ENCODE peak calls at places on chromosomes 11 and 22, in four cellular contexts. One of them, this sample, is unnamed.

GRCh38 chr11:2447951-2448650 is 3.3 kb downstream of the KCNQ1 start:
- DNase-seq in fibroblast of lung: no peak
- DNase-seq in GM23338: no peak
- DNase-seq in neural progenitor cell: no peak
- DNase-seq in this sample: no peak

GRCh38 chr11:5992604-5993251 is 5.9 kb upstream of the OR52L1 start:
- DNase-seq in fibroblast of lung: peak
- DNase-seq in GM23338: peak
- DNase-seq in neural progenitor cell: peak
- DNase-seq in this sample: peak

GRCh38 chr11:132943737-132944556 is 588.4 kb downstream of the OPCML start:
- DNase-seq in fibroblast of lung: no peak
- DNase-seq in GM23338: peak
- DNase-seq in neural progenitor cell: peak
- DNase-seq in this sample: no peak

GRCh38 chr11:17593466-17594245 is 46.6 kb downstream of the OTOG start:
- DNase-seq in fibroblast of lung: no peak
- DNase-seq in GM23338: no peak
- DNase-seq in neural progenitor cell: no peak
- DNase-seq in this sample: no peak

GRCh38 chr11:125407046-125407445 is 89.0 kb downstream of the FEZ1 start:
- DNase-seq in fibroblast of lung: no peak
- DNase-seq in GM23338: no peak
- DNase-seq in neural progenitor cell: no peak
- DNase-seq in this sample: peak

GRCh38 chr22:46104881-46105493 is 45.3 kb upstream of the PPARA start:
- DNase-seq in fibroblast of lung: no peak
- DNase-seq in GM23338: no peak
- DNase-seq in neural progenitor cell: no peak
- DNase-seq in this sample: no peak

GRCh38 chr11:11998091-11998781 is 10.2 kb downstream of the DKK3 start:
- DNase-seq in fibroblast of lung: peak
- DNase-seq in GM23338: no peak
- DNase-seq in neural progenitor cell: no peak
- DNase-seq in this sample: peak

GRCh38 chr11:2898366-2899079 is 12.9 kb upstream of the CDKN1C start:
- DNase-seq in fibroblast of lung: peak
- DNase-seq in GM23338: no peak
- DNase-seq in neural progenitor cell: no peak
- DNase-seq in this sample: peak

GRCh38 chr11:121425818-121426217 is 26.3 kb upstream of the SORL1 start:
- DNase-seq in fibroblast of lung: no peak
- DNase-seq in GM23338: no peak
- DNase-seq in neural progenitor cell: no peak
- DNase-seq in this sample: no peak

GRCh38 chr11:121422675-121423074 is 29.4 kb upstream of the SORL1 start:
- DNase-seq in fibroblast of lung: no peak
- DNase-seq in GM23338: no peak
- DNase-seq in neural progenitor cell: no peak
- DNase-seq in this sample: no peak

GRCh38 chr11:121431820-121432526 is 20.1 kb upstream of the SORL1 start:
- DNase-seq in fibroblast of lung: no peak
- DNase-seq in GM23338: no peak
- DNase-seq in neural progenitor cell: no peak
- DNase-seq in this sample: no peak

GRCh38 chr11:121429556-121429955 is 22.6 kb upstream of the SORL1 start:
- DNase-seq in fibroblast of lung: no peak
- DNase-seq in GM23338: no peak
- DNase-seq in neural progenitor cell: no peak
- DNase-seq in this sample: no peak

GRCh38 chr11:121426476-121427454 is 25.3 kb upstream of the SORL1 start:
- DNase-seq in fibroblast of lung: no peak
- DNase-seq in GM23338: peak
- DNase-seq in neural progenitor cell: peak
- DNase-seq in this sample: peak
- TF ChIP-seq EZH2 in fibroblast of lung: peak
- TF ChIP-seq EZH2 in GM23338: no peak
- TF ChIP-seq EZH2 in neural progenitor cell: no peak
- TF ChIP-seq EZH2 in this sample: no peak

GRCh38 chr11:65575568-65576231 is at the start of gene EHBP1L1:
- DNase-seq in fibroblast of lung: peak
- DNase-seq in GM23338: peak
- DNase-seq in neural progenitor cell: peak
- DNase-seq in this sample: peak
- TF ChIP-seq EZH2 in fibroblast of lung: no peak
- TF ChIP-seq EZH2 in GM23338: no peak
- TF ChIP-seq EZH2 in neural progenitor cell: peak
- TF ChIP-seq EZH2 in this sample: no peak

GRCh38 chr11:85752201-85752889 is 58.6 kb downstream of the SYTL2 start:
- DNase-seq in fibroblast of lung: no peak
- DNase-seq in GM23338: no peak
- DNase-seq in neural progenitor cell: no peak
- DNase-seq in this sample: no peak
- TF ChIP-seq EZH2 in fibroblast of lung: no peak
- TF ChIP-seq EZH2 in GM23338: no peak
- TF ChIP-seq EZH2 in neural progenitor cell: no peak
- TF ChIP-seq EZH2 in this sample: no peak

GRCh38 chr11:123429851-123430735 is at the start of gene GRAMD1B:
- DNase-seq in fibroblast of lung: peak
- DNase-seq in GM23338: peak
- DNase-seq in neural progenitor cell: peak
- DNase-seq in this sample: peak
- TF ChIP-seq EZH2 in fibroblast of lung: no peak
- TF ChIP-seq EZH2 in GM23338: no peak
- TF ChIP-seq EZH2 in neural progenitor cell: no peak
- TF ChIP-seq EZH2 in this sample: no peak

GRCh38 chr22:43892183-43892894 is 526 bp upstream of the PNPLA5 start:
- DNase-seq in fibroblast of lung: no peak
- DNase-seq in GM23338: peak
- DNase-seq in neural progenitor cell: no peak
- DNase-seq in this sample: no peak
- TF ChIP-seq EZH2 in fibroblast of lung: peak
- TF ChIP-seq EZH2 in GM23338: no peak
- TF ChIP-seq EZH2 in neural progenitor cell: no peak
- TF ChIP-seq EZH2 in this sample: no peak

DNA sequence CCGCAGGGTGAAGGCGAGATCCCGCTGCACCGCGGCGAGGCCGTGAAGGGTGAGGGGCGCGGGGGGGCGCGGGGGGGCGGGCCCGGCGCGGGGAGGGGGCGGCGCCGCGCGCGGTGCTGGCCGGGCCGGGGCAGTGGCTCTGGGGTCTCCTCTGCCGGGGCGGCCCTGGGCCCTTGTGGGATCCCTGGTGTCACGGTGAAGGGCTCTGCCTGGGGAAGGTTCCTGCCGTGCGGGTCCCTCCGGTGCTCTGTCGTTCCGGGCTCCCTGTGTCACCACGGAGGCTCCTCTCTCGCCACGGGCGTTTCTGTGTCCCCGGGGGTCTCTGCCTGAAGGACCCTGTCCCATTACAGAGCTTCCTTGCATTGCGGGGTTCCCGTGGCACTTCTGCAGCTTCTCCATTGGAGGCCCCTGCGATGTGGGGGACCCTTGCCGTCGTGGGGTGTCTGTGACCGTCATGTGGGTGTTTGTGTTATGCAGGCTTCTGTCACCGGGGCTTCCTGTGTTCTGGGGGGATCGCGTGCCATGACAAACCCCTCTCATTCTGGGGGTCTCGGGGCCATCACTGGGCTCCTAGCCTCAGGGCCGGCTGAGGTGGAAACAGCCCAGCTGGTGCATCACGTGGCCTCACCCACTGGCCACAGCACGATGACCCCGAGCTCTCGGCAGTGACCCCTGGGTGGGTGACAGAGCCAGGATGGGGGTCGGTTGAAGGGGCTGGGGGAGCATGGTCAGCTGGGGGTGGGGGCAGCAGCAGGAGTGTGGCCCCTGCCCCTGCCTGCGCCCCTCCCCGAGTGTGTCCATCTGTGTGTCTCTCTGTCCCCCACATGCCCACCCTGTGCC is 25.3 kb downstream of the SHANK3 start:
- DNase-seq in fibroblast of lung: no peak
- DNase-seq in GM23338: no peak
- DNase-seq in neural progenitor cell: no peak
- DNase-seq in this sample: no peak
- TF ChIP-seq EZH2 in fibroblast of lung: peak
- TF ChIP-seq EZH2 in GM23338: peak
- TF ChIP-seq EZH2 in neural progenitor cell: peak
- TF ChIP-seq EZH2 in this sample: no peak

GRCh38 chr11:64382586-64382985 is 23.6 kb downstream of the RPS6KA4 start:
- DNase-seq in fibroblast of lung: no peak
- DNase-seq in GM23338: no peak
- DNase-seq in neural progenitor cell: no peak
- DNase-seq in this sample: no peak

GRCh38 chr11:64379160-64379559 is 20.2 kb downstream of the RPS6KA4 start:
- DNase-seq in fibroblast of lung: no peak
- DNase-seq in GM23338: no peak
- DNase-seq in neural progenitor cell: no peak
- DNase-seq in this sample: no peak

GRCh38 chr11:64381350-64381749 is 22.4 kb downstream of the RPS6KA4 start:
- DNase-seq in fibroblast of lung: no peak
- DNase-seq in GM23338: no peak
- DNase-seq in neural progenitor cell: no peak
- DNase-seq in this sample: no peak

GRCh38 chr11:64378335-64378884 is 19.4 kb downstream of the RPS6KA4 start:
- DNase-seq in fibroblast of lung: peak
- DNase-seq in GM23338: no peak
- DNase-seq in neural progenitor cell: no peak
- DNase-seq in this sample: peak

DNA sequence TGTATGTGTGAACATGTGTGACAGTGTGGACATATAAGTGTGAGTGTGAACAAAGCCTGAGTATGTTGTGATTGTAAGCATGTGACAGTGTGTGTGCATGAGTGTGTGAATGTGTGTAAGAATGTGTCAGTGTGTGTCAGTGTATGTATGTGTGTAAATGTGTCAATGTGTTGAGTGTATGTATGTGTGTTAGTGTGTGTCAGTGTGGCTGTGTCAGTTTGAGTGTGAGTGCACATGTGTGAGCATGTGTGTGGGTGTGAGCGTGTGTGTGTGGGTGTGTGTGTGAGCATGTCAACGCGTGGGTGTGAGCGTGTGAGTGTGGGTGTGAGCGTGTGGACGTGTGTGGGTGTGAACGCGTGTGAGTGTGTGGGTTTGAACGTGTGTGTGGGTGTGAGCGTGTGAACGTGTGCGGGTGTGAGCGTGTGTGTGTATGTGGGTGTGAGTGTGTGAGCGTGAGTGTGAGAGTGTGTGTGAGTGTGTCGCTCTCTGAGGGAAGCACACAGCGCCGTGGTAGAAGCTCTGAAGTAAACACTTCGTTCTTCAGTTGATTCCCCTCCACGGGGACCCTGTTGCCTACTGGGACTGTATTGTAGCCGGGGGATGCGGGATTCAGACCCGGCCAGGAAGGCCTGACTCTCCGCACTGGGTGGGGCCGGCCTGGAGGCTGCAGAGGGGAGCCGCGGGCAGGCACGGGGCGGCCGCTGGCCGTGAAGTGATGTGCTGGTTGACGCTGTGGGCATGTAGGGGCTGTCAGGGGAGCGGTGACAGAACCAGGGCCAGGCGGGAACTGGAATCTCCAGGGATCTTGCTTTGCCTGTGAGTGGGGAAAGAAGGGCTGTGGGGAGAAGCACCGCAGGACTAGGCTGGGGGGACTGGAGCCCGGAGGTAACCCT is 21.1 kb downstream of the RPS6KA4 start:
- DNase-seq in fibroblast of lung: no peak
- DNase-seq in GM23338: peak
- DNase-seq in neural progenitor cell: no peak
- DNase-seq in this sample: no peak
- TF ChIP-seq EZH2 in fibroblast of lung: no peak
- TF ChIP-seq EZH2 in GM23338: no peak
- TF ChIP-seq EZH2 in neural progenitor cell: no peak
- TF ChIP-seq EZH2 in this sample: no peak

GRCh38 chr11:36312593-36312990 is 16.5 kb downstream of the PRR5L start:
- DNase-seq in fibroblast of lung: peak
- DNase-seq in GM23338: no peak
- DNase-seq in neural progenitor cell: no peak
- DNase-seq in this sample: peak

GRCh38 chr11:36313073-36313472 is 17.0 kb downstream of the PRR5L start:
- DNase-seq in fibroblast of lung: no peak
- DNase-seq in GM23338: no peak
- DNase-seq in neural progenitor cell: no peak
- DNase-seq in this sample: no peak

GRCh38 chr11:36313750-36314500 is 17.8 kb downstream of the PRR5L start:
- DNase-seq in fibroblast of lung: no peak
- DNase-seq in GM23338: no peak
- DNase-seq in neural progenitor cell: no peak
- DNase-seq in this sample: no peak

GRCh38 chr11:36309779-36310178 is 13.7 kb downstream of the PRR5L start:
- DNase-seq in fibroblast of lung: no peak
- DNase-seq in GM23338: no peak
- DNase-seq in neural progenitor cell: no peak
- DNase-seq in this sample: no peak

GRCh38 chr11:36311926-36312592 is 16.0 kb downstream of the PRR5L start:
- DNase-seq in fibroblast of lung: no peak
- DNase-seq in GM23338: no peak
- DNase-seq in neural progenitor cell: no peak
- DNase-seq in this sample: no peak
- TF ChIP-seq EZH2 in fibroblast of lung: no peak
- TF ChIP-seq EZH2 in GM23338: no peak
- TF ChIP-seq EZH2 in neural progenitor cell: no peak
- TF ChIP-seq EZH2 in this sample: no peak

GRCh38 chr11:13964771-13965074 is 2.2 kb downstream of the SPON1 start:
- DNase-seq in fibroblast of lung: no peak
- DNase-seq in GM23338: no peak
- DNase-seq in neural progenitor cell: no peak
- DNase-seq in this sample: no peak
- TF ChIP-seq EZH2 in fibroblast of lung: peak
- TF ChIP-seq EZH2 in GM23338: peak
- TF ChIP-seq EZH2 in neural progenitor cell: no peak
- TF ChIP-seq EZH2 in this sample: no peak

GRCh38 chr22:20965104-20965887 is 1.8 kb upstream of the AIFM3 start:
- DNase-seq in fibroblast of lung: no peak
- DNase-seq in GM23338: no peak
- DNase-seq in neural progenitor cell: peak
- DNase-seq in this sample: no peak
- TF ChIP-seq EZH2 in fibroblast of lung: peak
- TF ChIP-seq EZH2 in GM23338: peak
- TF ChIP-seq EZH2 in neural progenitor cell: peak
- TF ChIP-seq EZH2 in this sample: no peak